ENCODE peak calls at places on chromosomes 16 and 17, in five cellular contexts. One of them, this sample, is unnamed.

GRCh38 chr16:8753411-8754054 is 43.9 kb downstream of the TMEM186 start:
- DNase-seq in mucosa of descending colon: no peak
- DNase-seq in EL: no peak
- DNase-seq in tibial artery: no peak
- DNase-seq in pancreas: peak
- DNase-seq in this sample: no peak

GRCh38 chr17:54754560-54754959 is 146.1 kb upstream of the TOM1L1 start:
- DNase-seq in mucosa of descending colon: no peak
- DNase-seq in EL: no peak
- DNase-seq in tibial artery: peak
- DNase-seq in pancreas: no peak
- DNase-seq in this sample: peak

GRCh38 chr17:31373150-31374082 is 18.1 kb upstream of the RAB11FIP4 start:
- DNase-seq in mucosa of descending colon: peak
- DNase-seq in EL: peak
- DNase-seq in tibial artery: no peak
- DNase-seq in pancreas: no peak
- DNase-seq in this sample: no peak

GRCh38 chr16:89054714-89055113 is 38.9 kb upstream of the ACSF3 start:
- DNase-seq in mucosa of descending colon: no peak
- DNase-seq in EL: no peak
- DNase-seq in tibial artery: no peak
- DNase-seq in pancreas: no peak
- DNase-seq in this sample: no peak

GRCh38 chr17:44921122-44921882 is 6.0 kb upstream of the GFAP start:
- DNase-seq in mucosa of descending colon: no peak
- DNase-seq in EL: no peak
- DNase-seq in tibial artery: peak
- DNase-seq in pancreas: no peak
- DNase-seq in this sample: peak

GRCh38 chr17:17089796-17090641 is 47.8 kb downstream of the MPRIP start:
- DNase-seq in mucosa of descending colon: peak
- DNase-seq in EL: no peak
- DNase-seq in tibial artery: peak
- DNase-seq in pancreas: no peak
- DNase-seq in this sample: no peak

GRCh38 chr16:1398826-1399581 is 15.5 kb downstream of the UNKL start:
- DNase-seq in mucosa of descending colon: no peak
- DNase-seq in EL: no peak
- DNase-seq in tibial artery: no peak
- DNase-seq in pancreas: no peak
- DNase-seq in this sample: no peak

GRCh38 chr16:72300892-72301291 is 128.9 kb upstream of the PMFBP1 start:
- DNase-seq in mucosa of descending colon: peak
- DNase-seq in EL: no peak
- DNase-seq in tibial artery: no peak
- DNase-seq in pancreas: no peak
- DNase-seq in this sample: no peak

GRCh38 chr16:20898938-20899502 is 1.1 kb downstream of the DCUN1D3 start:
- DNase-seq in mucosa of descending colon: no peak
- DNase-seq in EL: peak
- DNase-seq in tibial artery: no peak
- DNase-seq in pancreas: no peak
- DNase-seq in this sample: peak